ENCODE peak calls at places on chromosomes 4 and X, in nine cellular contexts. One of them, this sample, is unnamed.

GRCh38 chrX:129719931-129720520 is 18.8 kb upstream of the XPNPEP2 start:
- DNase-seq in tibial nerve: no peak
- DNase-seq in tibial artery: no peak
- DNase-seq in lower lobe of right lung: no peak
- DNase-seq in lung: no peak
- DNase-seq in suprapubic skin: no peak
- DNase-seq in cardiac muscle cell: no peak
- DNase-seq in PC-3: peak; percentile 32
- DNase-seq in neural progenitor cell: no peak
- DNase-seq in this sample: no peak

GRCh38 chrX:7972586-7972985 is 45.4 kb upstream of the PNPLA4 start:
- DNase-seq in tibial nerve: no peak
- DNase-seq in tibial artery: no peak
- DNase-seq in lower lobe of right lung: no peak
- DNase-seq in lung: no peak
- DNase-seq in suprapubic skin: no peak
- DNase-seq in cardiac muscle cell: peak; percentile 5
- DNase-seq in PC-3: no peak
- DNase-seq in neural progenitor cell: no peak
- DNase-seq in this sample: no peak

GRCh38 chrX:153869473-153870287 is 16.3 kb downstream of the L1CAM start:
- DNase-seq in tibial nerve: no peak
- DNase-seq in tibial artery: no peak
- DNase-seq in lower lobe of right lung: no peak
- DNase-seq in lung: no peak
- DNase-seq in suprapubic skin: no peak
- DNase-seq in cardiac muscle cell: no peak
- DNase-seq in PC-3: no peak
- DNase-seq in neural progenitor cell: no peak
- DNase-seq in this sample: no peak

GRCh38 chr4:147863111-147863747 is 131.3 kb downstream of the ARHGAP10 start:
- DNase-seq in tibial nerve: no peak
- DNase-seq in tibial artery: no peak
- DNase-seq in lower lobe of right lung: no peak
- DNase-seq in lung: no peak
- DNase-seq in suprapubic skin: no peak
- DNase-seq in cardiac muscle cell: no peak
- DNase-seq in PC-3: no peak
- DNase-seq in neural progenitor cell: no peak
- DNase-seq in this sample: no peak

GRCh38 chrX:16882188-16882587 is 12.0 kb upstream of the RBBP7 start:
- DNase-seq in tibial nerve: no peak
- DNase-seq in tibial artery: peak; percentile 21
- DNase-seq in lower lobe of right lung: peak; percentile 52
- DNase-seq in lung: no peak
- DNase-seq in suprapubic skin: no peak
- DNase-seq in cardiac muscle cell: no peak
- DNase-seq in PC-3: peak; percentile 23
- DNase-seq in neural progenitor cell: peak; percentile 2
- DNase-seq in this sample: peak; percentile 18

GRCh38 chrX:46630141-46630540 is 56.6 kb downstream of the CHST7 start:
- DNase-seq in tibial nerve: no peak
- DNase-seq in tibial artery: no peak
- DNase-seq in lower lobe of right lung: no peak
- DNase-seq in lung: no peak
- DNase-seq in suprapubic skin: no peak
- DNase-seq in cardiac muscle cell: no peak
- DNase-seq in PC-3: no peak
- DNase-seq in neural progenitor cell: no peak
- DNase-seq in this sample: no peak

GRCh38 chr4:82380344-82380743 is 6.6 kb upstream of the HNRNPD start:
- DNase-seq in tibial nerve: no peak
- DNase-seq in tibial artery: no peak
- DNase-seq in lower lobe of right lung: no peak
- DNase-seq in lung: no peak
- DNase-seq in suprapubic skin: peak; percentile 67
- DNase-seq in cardiac muscle cell: no peak
- DNase-seq in PC-3: peak; percentile 91
- DNase-seq in neural progenitor cell: no peak
- DNase-seq in this sample: peak; percentile 74

GRCh38 chr4:89024051-89024675 is 32.8 kb downstream of the FAM13A start:
- DNase-seq in tibial nerve: peak; percentile 88
- DNase-seq in tibial artery: peak; percentile 66
- DNase-seq in lower lobe of right lung: no peak
- DNase-seq in lung: peak; percentile 57
- DNase-seq in suprapubic skin: peak; percentile 62
- DNase-seq in cardiac muscle cell: peak; percentile 78
- DNase-seq in PC-3: peak; percentile 76
- DNase-seq in neural progenitor cell: peak; percentile 82
- DNase-seq in this sample: no peak

GRCh38 chr4:2330119-2331042 is 68.5 kb upstream of the MXD4 start:
- DNase-seq in tibial nerve: no peak
- DNase-seq in tibial artery: no peak
- DNase-seq in lower lobe of right lung: no peak
- DNase-seq in lung: no peak
- DNase-seq in suprapubic skin: no peak
- DNase-seq in cardiac muscle cell: no peak
- DNase-seq in PC-3: peak; percentile 88
- DNase-seq in neural progenitor cell: no peak
- DNase-seq in this sample: no peak

GRCh38 chr4:7779194-7779768 is 160.4 kb downstream of the AFAP1 start:
- DNase-seq in tibial nerve: no peak
- DNase-seq in tibial artery: no peak
- DNase-seq in lower lobe of right lung: no peak
- DNase-seq in lung: no peak
- DNase-seq in suprapubic skin: peak; percentile 56
- DNase-seq in cardiac muscle cell: peak; percentile 42
- DNase-seq in PC-3: no peak
- DNase-seq in neural progenitor cell: peak; percentile 39
- DNase-seq in this sample: no peak

GRCh38 chrX:8813036-8813435 is 11.9 kb upstream of the FAM9A start:
- DNase-seq in tibial nerve: no peak
- DNase-seq in tibial artery: no peak
- DNase-seq in lower lobe of right lung: no peak
- DNase-seq in lung: no peak
- DNase-seq in suprapubic skin: no peak
- DNase-seq in cardiac muscle cell: no peak
- DNase-seq in PC-3: no peak
- DNase-seq in neural progenitor cell: no peak
- DNase-seq in this sample: no peak

GRCh38 chr4:69800599-69800998 is 40.2 kb upstream of the SULT1B1 start:
- DNase-seq in tibial nerve: no peak
- DNase-seq in tibial artery: no peak
- DNase-seq in lower lobe of right lung: no peak
- DNase-seq in lung: no peak
- DNase-seq in suprapubic skin: no peak
- DNase-seq in cardiac muscle cell: no peak
- DNase-seq in PC-3: peak; percentile 15
- DNase-seq in neural progenitor cell: no peak
- DNase-seq in this sample: no peak

GRCh38 chrX:72349190-72349589 is 43.5 kb upstream of the CITED1 start:
- DNase-seq in tibial nerve: no peak
- DNase-seq in tibial artery: no peak
- DNase-seq in lower lobe of right lung: no peak
- DNase-seq in lung: no peak
- DNase-seq in suprapubic skin: no peak
- DNase-seq in cardiac muscle cell: no peak
- DNase-seq in PC-3: no peak
- DNase-seq in neural progenitor cell: no peak
- DNase-seq in this sample: no peak

GRCh38 chr4:10105421-10105820 is 11.2 kb downstream of the WDR1 start:
- DNase-seq in tibial nerve: no peak
- DNase-seq in tibial artery: no peak
- DNase-seq in lower lobe of right lung: no peak
- DNase-seq in lung: no peak
- DNase-seq in suprapubic skin: no peak
- DNase-seq in cardiac muscle cell: no peak
- DNase-seq in PC-3: peak; percentile 19
- DNase-seq in neural progenitor cell: no peak
- DNase-seq in this sample: no peak

GRCh38 chr4:107299646-107300045 is 263.5 kb upstream of the DKK2 start:
- DNase-seq in tibial nerve: no peak
- DNase-seq in tibial artery: no peak
- DNase-seq in lower lobe of right lung: no peak
- DNase-seq in lung: no peak
- DNase-seq in suprapubic skin: no peak
- DNase-seq in cardiac muscle cell: no peak
- DNase-seq in PC-3: no peak
- DNase-seq in neural progenitor cell: no peak
- DNase-seq in this sample: no peak

GRCh38 chr4:184350964-184351363 is 123.4 kb downstream of the IRF2 start:
- DNase-seq in tibial nerve: no peak
- DNase-seq in tibial artery: no peak
- DNase-seq in lower lobe of right lung: no peak
- DNase-seq in lung: no peak
- DNase-seq in suprapubic skin: no peak
- DNase-seq in cardiac muscle cell: no peak
- DNase-seq in PC-3: no peak
- DNase-seq in neural progenitor cell: no peak
- DNase-seq in this sample: no peak
- H3K4me1 ChIP-seq in tibial nerve: peaks cover 10% of the 10 kb centered on the region
- H3K4me1 ChIP-seq in tibial artery: no peaks in the 10 kb centered on the region
- H3K4me1 ChIP-seq in lower lobe of right lung: peaks cover 53% of the 10 kb centered on the region
- H3K4me1 ChIP-seq in lung: peaks cover 13% of the 10 kb centered on the region
- H3K4me1 ChIP-seq in suprapubic skin: peaks cover 48% of the 10 kb centered on the region
- H3K4me1 ChIP-seq in cardiac muscle cell: peaks cover 22% of the 10 kb centered on the region
- H3K4me1 ChIP-seq in PC-3: peaks cover 24% of the 10 kb centered on the region
- H3K4me1 ChIP-seq in neural progenitor cell: peaks cover 7% of the 10 kb centered on the region
- H3K4me1 ChIP-seq in this sample: peaks cover 52% of the 10 kb centered on the region

GRCh38 chr4:144291164-144291563 is 150.6 kb upstream of the GYPA start:
- DNase-seq in tibial nerve: no peak
- DNase-seq in tibial artery: no peak
- DNase-seq in lower lobe of right lung: no peak
- DNase-seq in lung: no peak
- DNase-seq in suprapubic skin: no peak
- DNase-seq in cardiac muscle cell: no peak
- DNase-seq in PC-3: no peak
- DNase-seq in neural progenitor cell: no peak
- DNase-seq in this sample: no peak
- TF ChIP-seq CTCF in tibial nerve: no peak
- TF ChIP-seq CTCF in tibial artery: no peak
- TF ChIP-seq CTCF in lower lobe of right lung: no peak
- TF ChIP-seq CTCF in lung: no peak
- TF ChIP-seq CTCF in suprapubic skin: no peak
- TF ChIP-seq CTCF in cardiac muscle cell: no peak
- TF ChIP-seq CTCF in PC-3: no peak
- TF ChIP-seq CTCF in neural progenitor cell: no peak
- TF ChIP-seq CTCF in this sample: no peak

GRCh38 chr4:4803904-4804296 is 55.6 kb upstream of the MSX1 start:
- DNase-seq in tibial nerve: no peak
- DNase-seq in tibial artery: no peak
- DNase-seq in lower lobe of right lung: no peak
- DNase-seq in lung: no peak
- DNase-seq in suprapubic skin: no peak
- DNase-seq in cardiac muscle cell: no peak
- DNase-seq in PC-3: no peak
- DNase-seq in neural progenitor cell: no peak
- DNase-seq in this sample: no peak

GRCh38 chr4:4803216-4803903 is 56.1 kb upstream of the MSX1 start:
- DNase-seq in tibial nerve: no peak
- DNase-seq in tibial artery: no peak
- DNase-seq in lower lobe of right lung: no peak
- DNase-seq in lung: no peak
- DNase-seq in suprapubic skin: no peak
- DNase-seq in cardiac muscle cell: no peak
- DNase-seq in PC-3: no peak
- DNase-seq in neural progenitor cell: no peak
- DNase-seq in this sample: no peak

GRCh38 chr4:4805805-4806345 is 53.6 kb upstream of the MSX1 start:
- DNase-seq in tibial nerve: no peak
- DNase-seq in tibial artery: no peak
- DNase-seq in lower lobe of right lung: no peak
- DNase-seq in lung: no peak
- DNase-seq in suprapubic skin: no peak
- DNase-seq in cardiac muscle cell: no peak
- DNase-seq in PC-3: no peak
- DNase-seq in neural progenitor cell: no peak
- DNase-seq in this sample: no peak

DNA sequence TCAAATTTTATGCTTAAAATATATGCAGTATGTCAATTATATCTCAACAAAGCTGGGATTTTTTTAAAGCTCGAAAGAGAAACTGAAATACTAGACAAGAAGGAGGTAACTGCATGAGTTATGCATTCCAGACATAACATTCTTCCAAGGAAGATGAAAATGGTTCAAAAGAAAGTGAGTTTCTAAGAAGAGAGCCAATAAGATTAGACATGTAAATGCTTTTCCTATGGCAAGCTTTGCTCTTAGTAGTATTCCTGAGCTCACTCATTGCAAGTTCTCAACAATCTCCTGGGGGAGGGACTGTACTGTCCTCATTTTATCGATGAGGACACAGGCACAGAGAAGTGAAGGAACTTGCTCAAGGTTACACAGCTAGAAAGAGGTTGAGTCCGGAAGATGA is 58.5 kb upstream of the MSX1 start:
- DNase-seq in tibial nerve: no peak
- DNase-seq in tibial artery: no peak
- DNase-seq in lower lobe of right lung: no peak
- DNase-seq in lung: no peak
- DNase-seq in suprapubic skin: no peak
- DNase-seq in cardiac muscle cell: no peak
- DNase-seq in PC-3: no peak
- DNase-seq in neural progenitor cell: no peak
- DNase-seq in this sample: no peak
- H3K27ac ChIP-seq in tibial nerve: no peak overlapping the region
- H3K27ac ChIP-seq in tibial artery: no peak overlapping the region
- H3K27ac ChIP-seq in lower lobe of right lung: no peak overlapping the region
- H3K27ac ChIP-seq in lung: no peak overlapping the region
- H3K27ac ChIP-seq in suprapubic skin: no peak overlapping the region
- H3K27ac ChIP-seq in cardiac muscle cell: no peak overlapping the region
- H3K27ac ChIP-seq in PC-3: no peak overlapping the region
- H3K27ac ChIP-seq in neural progenitor cell: no peak overlapping the region
- H3K27ac ChIP-seq in this sample: no peak overlapping the region

GRCh38 chrX:6693051-6693450 is 158.1 kb upstream of the VCX3A start:
- DNase-seq in tibial nerve: no peak
- DNase-seq in tibial artery: no peak
- DNase-seq in lower lobe of right lung: no peak
- DNase-seq in lung: no peak
- DNase-seq in suprapubic skin: no peak
- DNase-seq in cardiac muscle cell: no peak
- DNase-seq in PC-3: no peak
- DNase-seq in neural progenitor cell: no peak
- DNase-seq in this sample: no peak

GRCh38 chrX:6695717-6696116 is 160.8 kb upstream of the VCX3A start:
- DNase-seq in tibial nerve: no peak
- DNase-seq in tibial artery: no peak
- DNase-seq in lower lobe of right lung: no peak
- DNase-seq in lung: no peak
- DNase-seq in suprapubic skin: no peak
- DNase-seq in cardiac muscle cell: no peak
- DNase-seq in PC-3: no peak
- DNase-seq in neural progenitor cell: no peak
- DNase-seq in this sample: no peak

DNA sequence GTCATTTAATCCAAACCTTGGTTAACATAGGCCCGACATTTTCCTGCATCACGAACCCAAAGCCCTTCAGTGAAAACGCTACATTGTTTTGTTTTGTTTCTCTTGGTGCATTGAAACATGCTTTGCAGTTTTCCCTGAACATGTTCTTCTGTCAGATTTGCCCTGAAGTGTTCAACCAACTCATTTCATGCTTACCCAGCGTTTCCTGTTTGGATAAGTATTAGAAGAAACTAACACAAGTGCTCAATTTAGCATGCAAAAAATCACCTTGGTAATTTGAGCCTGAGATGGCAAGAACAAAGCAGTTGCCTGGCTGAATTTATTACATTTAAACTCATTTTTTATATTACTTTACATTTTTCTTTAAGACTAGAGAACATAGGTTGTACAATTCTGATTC is 160.1 kb upstream of the VCX3A start:
- DNase-seq in tibial nerve: no peak
- DNase-seq in tibial artery: no peak
- DNase-seq in lower lobe of right lung: no peak
- DNase-seq in lung: no peak
- DNase-seq in suprapubic skin: no peak
- DNase-seq in cardiac muscle cell: no peak
- DNase-seq in PC-3: no peak
- DNase-seq in neural progenitor cell: no peak
- DNase-seq in this sample: no peak
- H3K4me1 ChIP-seq in tibial nerve: no peaks in the 10 kb centered on the region
- H3K4me1 ChIP-seq in tibial artery: no peaks in the 10 kb centered on the region
- H3K4me1 ChIP-seq in lower lobe of right lung: no peaks in the 10 kb centered on the region
- H3K4me1 ChIP-seq in lung: no peaks in the 10 kb centered on the region
- H3K4me1 ChIP-seq in suprapubic skin: no peaks in the 10 kb centered on the region
- H3K4me1 ChIP-seq in cardiac muscle cell: no peaks in the 10 kb centered on the region
- H3K4me1 ChIP-seq in PC-3: no peaks in the 10 kb centered on the region
- H3K4me1 ChIP-seq in neural progenitor cell: peaks cover 14% of the 10 kb centered on the region
- H3K4me1 ChIP-seq in this sample: no peaks in the 10 kb centered on the region

This sample was measured in left ventricle myocardium inferior.